ENCODE peak calls at places on chromosomes 11 and 22, in ten cellular contexts. V is H1, M is GM13977, A is GM20000, W is BJ, U is cardiac muscle cell, P is RWPE2, R is fibroblast of lung, C is left ventricle myocardium inferior, O is fibroblast of mammary gland. I is an unnamed sample.
A peak's percentile ranks its signal among the peaks of the same experiment; 100 is the strongest.

GRCh38 chr11:65206901-65207300 is 25.2 kb downstream of the CAPN1 start:
- DNase-seq in V (peak; percentile 31), M (no peak), A (no peak), W (no peak), U (no peak), P (no peak), R (no peak), C (no peak), O (no peak), I (no peak)

GRCh38 chr11:9663699-9664275 is at the start of gene SWAP70:
- DNase-seq in V (peak; percentile 96), M (peak; percentile 92), A (peak; percentile 93), W (peak; percentile 51), U (peak; percentile 90), P (peak; percentile 86), R (peak; percentile 83), C (peak; percentile 91), O (peak; percentile 88), I (peak; percentile 71)

GRCh38 chr22:48277868-48278581 is 1515.6 kb downstream of the TBC1D22A start:
- DNase-seq in V (no peak), M (no peak), A (no peak), W (no peak), U (no peak), P (no peak), R (no peak), C (no peak), O (no peak), I (no peak)

GRCh38 chr11:59292611-59293010 is 66.1 kb upstream of the OR5AN1 start:
- DNase-seq in V (no peak), M (no peak), A (no peak), W (no peak), U (no peak), P (no peak), R (no peak), C (no peak), O (no peak), I (no peak)

GRCh38 chr22:47401976-47402770 is 639.7 kb downstream of the TBC1D22A start:
- DNase-seq in V (no peak), M (no peak), A (no peak), W (no peak), U (no peak), P (no peak), R (peak; percentile 25), C (no peak), O (no peak), I (no peak)

GRCh38 chr22:44574581-44575343 is 76.7 kb upstream of the RTL6 start:
- DNase-seq in V (no peak), M (no peak), A (no peak), W (no peak), U (peak; percentile 32), P (peak; percentile 37), R (no peak), C (no peak), O (no peak), I (no peak)

GRCh38 chr11:61814958-61815789 is 1.6 kb downstream of the FADS1 start:
- DNase-seq in V (peak; percentile 96), M (peak; percentile 95), A (peak; percentile 97), W (peak; percentile 87), U (peak; percentile 99), P (peak; percentile 94), R (peak; percentile 98), C (peak; percentile 98), O (peak; percentile 97), I (peak; percentile 93)

GRCh38 chr11:3111919-3112690 is 53.0 kb downstream of the OSBPL5 start:
- DNase-seq in V (no peak), M (no peak), A (no peak), W (peak; percentile 65), U (no peak), P (no peak), R (peak; percentile 65), C (no peak), O (peak; percentile 44), I (peak; percentile 32)

GRCh38 chr22:46984751-46985506 is 222.5 kb downstream of the TBC1D22A start:
- DNase-seq in V (no peak), M (no peak), A (no peak), W (peak; percentile 19), U (no peak), P (peak; percentile 82), R (peak; percentile 62), C (no peak), O (peak; percentile 64), I (no peak)

GRCh38 chr11:121194731-121195596 is 93.9 kb downstream of the TECTA start:
- DNase-seq in V (peak; percentile 64), M (peak; percentile 72), A (peak; percentile 70), W (no peak), U (peak; percentile 87), P (no peak), R (peak; percentile 73), C (no peak), O (peak; percentile 65), I (peak; percentile 25)

GRCh38 chr11:86610559-86611341 is 61.7 kb downstream of the ME3 start:
- DNase-seq in V (no peak), M (no peak), A (no peak), W (no peak), U (peak; percentile 66), P (no peak), R (no peak), C (no peak), O (no peak), I (no peak)

GRCh38 chr22:50526849-50527801 is 1.7 kb upstream of the SCO2 start:
- DNase-seq in V (peak; percentile 76), M (peak; percentile 83), A (peak; percentile 85), W (no peak), U (peak; percentile 54), P (peak; percentile 66), R (peak; percentile 35), C (peak; percentile 65), O (peak; percentile 50), I (no peak)

DNA sequence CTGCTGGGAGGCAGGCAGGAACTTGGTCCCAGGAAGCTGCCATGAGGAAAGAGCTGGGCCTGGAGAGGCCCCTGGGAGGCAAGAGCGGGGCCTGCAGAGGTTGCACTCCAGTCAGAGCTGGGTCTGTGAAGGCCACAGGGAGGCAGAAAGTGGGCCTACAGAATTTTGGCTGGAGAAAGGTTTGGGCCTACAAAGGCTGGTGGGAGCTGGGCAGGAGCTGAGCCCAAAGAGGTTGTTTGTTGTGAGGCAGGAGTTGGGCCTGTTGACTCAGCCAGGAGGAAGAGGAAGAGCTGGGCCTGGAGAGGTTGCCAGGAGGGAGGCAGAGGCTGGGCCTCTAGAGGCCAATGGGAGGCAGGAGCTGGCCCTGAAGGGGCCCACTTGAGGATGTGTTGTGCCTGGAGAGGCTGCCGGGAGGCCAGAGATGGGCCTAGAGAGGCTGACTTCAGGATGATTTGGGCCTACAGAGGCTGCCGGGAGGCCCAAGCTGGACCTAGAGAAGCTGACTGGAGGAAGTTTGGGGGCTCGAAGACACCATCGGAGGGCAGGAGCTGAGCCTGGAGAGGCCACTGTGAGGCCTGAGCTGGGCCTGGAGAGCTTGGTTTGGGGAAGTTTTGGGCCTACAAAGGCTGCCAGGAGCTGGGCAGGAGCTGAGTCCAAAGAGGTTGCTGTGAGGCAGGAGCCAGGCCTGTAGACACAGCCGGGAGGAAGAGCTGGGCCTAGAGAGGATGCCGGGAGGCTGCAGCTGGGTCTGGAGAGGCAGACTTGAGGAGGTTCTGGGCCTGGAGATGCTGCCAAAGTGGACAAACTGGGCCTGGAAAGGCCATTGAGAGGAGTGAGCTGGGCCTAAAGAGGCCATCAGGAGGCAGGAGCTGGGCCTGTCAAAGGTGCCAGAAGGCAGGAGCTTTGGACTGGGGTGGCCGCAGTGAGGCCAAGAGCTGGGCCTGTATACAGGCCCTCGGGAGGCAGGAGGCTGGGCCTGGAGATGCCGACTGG is 40.7 kb downstream of the OR4C45 start:
- DNase-seq in V (no peak), M (no peak), A (no peak), W (no peak), U (no peak), P (no peak), R (no peak), C (no peak), O (no peak), I (no peak)
- TF ChIP-seq CTCF in V (no peak), M (no peak), A (no peak), W (no peak), U (no peak), P (no peak), R (no peak), C (no peak), O (no peak), I (no peak)

DNA sequence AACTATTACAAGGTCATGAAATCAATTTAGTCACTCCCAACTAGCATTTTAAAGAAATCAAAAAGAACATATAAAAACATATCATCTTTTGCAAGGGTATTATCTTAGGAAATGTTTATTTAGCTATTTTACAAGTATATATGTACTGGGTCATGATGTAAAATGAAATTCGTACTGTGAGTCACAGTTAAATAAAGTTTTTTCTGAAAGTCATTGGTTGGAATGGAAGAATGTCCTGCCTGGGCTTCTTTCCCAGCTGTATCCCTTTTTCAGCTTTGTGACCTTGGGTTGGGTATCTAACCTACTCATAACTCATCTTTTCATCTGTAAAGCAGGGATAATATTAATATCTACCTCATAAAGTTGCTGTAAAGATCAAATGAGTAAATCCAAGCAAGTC is 15.7 kb downstream of the FDX1 start:
- DNase-seq in V (no peak), M (no peak), A (no peak), W (no peak), U (no peak), P (no peak), R (peak; percentile 45), C (no peak), O (no peak), I (no peak)
- TF ChIP-seq CTCF in V (no peak), M (no peak), A (no peak), W (no peak), U (no peak), P (no peak), R (no peak), C (no peak), O (no peak), I (no peak)

DNA sequence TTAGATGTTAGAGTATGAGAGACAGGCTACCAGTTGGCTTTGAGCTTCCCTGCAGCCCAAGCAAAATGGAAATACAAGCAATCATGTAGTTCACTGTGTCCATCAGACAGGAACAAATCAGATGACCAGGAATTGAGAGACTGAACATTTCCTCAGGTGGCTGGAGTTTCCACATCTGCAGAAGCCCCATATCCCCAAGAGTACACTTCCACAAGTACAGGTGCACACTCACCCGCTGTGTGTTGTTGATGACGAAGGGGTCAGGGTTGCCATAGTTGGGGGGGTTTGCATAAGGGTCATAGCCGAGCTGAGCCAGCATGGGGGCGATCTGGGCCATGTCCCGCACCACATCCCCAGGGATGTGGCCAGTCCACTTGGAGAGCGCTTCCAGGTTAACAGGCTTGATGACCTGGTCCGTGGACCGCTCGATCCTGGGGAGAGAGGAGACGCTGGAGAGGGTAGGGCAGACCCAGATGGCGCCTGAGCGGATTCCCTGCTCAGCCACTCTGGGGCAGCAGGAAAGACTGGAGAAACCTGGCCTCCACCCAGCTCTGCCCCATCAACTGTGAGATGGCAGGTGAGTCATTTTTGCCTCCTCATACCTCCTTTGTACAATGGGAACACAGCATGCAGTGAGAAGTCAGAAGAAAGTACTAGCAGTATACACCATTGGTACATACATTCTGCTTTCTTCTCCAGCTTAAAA is 23.9 kb upstream of the TFIP11 start:
- DNase-seq in V (no peak), M (no peak), A (no peak), W (no peak), U (no peak), P (no peak), R (no peak), C (no peak), O (peak; percentile 11), I (no peak)
- TF ChIP-seq CTCF in V (no peak), M (no peak), A (no peak), W (no peak), U (no peak), P (no peak), R (no peak), C (no peak), O (no peak), I (no peak)

DNA sequence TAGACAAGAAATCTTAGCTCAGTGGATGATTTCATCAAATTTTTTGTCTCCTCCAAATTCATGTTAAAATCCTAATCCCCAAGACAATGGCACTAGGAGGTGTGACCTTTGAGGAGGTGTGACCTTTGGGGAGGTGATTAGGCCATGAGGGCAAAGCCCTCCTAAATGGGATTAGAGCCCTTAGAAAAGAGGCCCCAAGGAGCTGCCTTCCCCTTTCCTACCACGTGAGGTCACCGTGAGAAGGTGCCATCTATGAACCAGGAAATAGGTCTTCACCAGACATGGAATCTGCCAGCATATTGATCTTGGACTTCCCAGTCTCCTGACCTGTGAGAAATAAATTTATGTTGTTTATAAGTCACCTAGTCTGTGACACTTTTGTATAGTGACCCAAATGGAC is 138.7 kb downstream of the TRIM29 start:
- DNase-seq in V (no peak), M (no peak), A (no peak), W (no peak), U (no peak), P (no peak), R (no peak), C (no peak), O (no peak), I (no peak)
- TF ChIP-seq CTCF in V (peak; percentile 55), M (no peak), A (no peak), W (peak; percentile 20), U (peak; percentile 14), P (peak; percentile 50), R (no peak), C (no peak), O (peak; percentile 8), I (no peak)

I was measured in AG09319.